ENCODE peak calls at places on chromosomes 11 and 22, in six cellular contexts. S is activated CD4-positive, alpha-beta T cell treated with anti-CD3 and anti-CD28 coated beads, Interleukin-2, amount 50 U/mL, for 4 hours; Z is HTR-8/SVneo; T is AG04450; M is mammary epithelial cell; F is caudate nucleus. H is an unnamed sample.
A peak's percentile ranks its signal among the peaks of the same experiment; 100 is the strongest.

GRCh38 chr22:50507421-50507990 is at the start of gene LMF2:
- DNase-seq in T (no peak), F (peak; percentile 95), M (peak; percentile 73), Z (peak; percentile 73), S (peak; percentile 91), H (no peak)

GRCh38 chr11:35579557-35580396 is 38.5 kb upstream of the FJX1 start:
- DNase-seq in S (no peak), M (peak; percentile 76), F (no peak), Z (peak; percentile 63), T (peak; percentile 94), H (no peak)

GRCh38 chr22:46087816-46088277 is 62.5 kb upstream of the PPARA start:
- DNase-seq in T (peak; percentile 81), Z (no peak), M (peak; percentile 84), F (peak; percentile 78), S (no peak), H (no peak)

GRCh38 chr22:28883917-28884753 is 763 bp downstream of the ZNRF3 start:
- DNase-seq in Z (no peak), F (no peak), M (peak; percentile 53), T (no peak), S (peak; percentile 22), H (no peak)

GRCh38 chr22:21865041-21865440 is 2.4 kb downstream of the MAPK1 start:
- DNase-seq in S (no peak), Z (peak; percentile 22), F (no peak), M (peak; percentile 78), T (peak; percentile 65), H (no peak)

GRCh38 chr11:44305643-44306468 is 4.1 kb downstream of the ALX4 start:
- DNase-seq in T (no peak), M (no peak), Z (no peak), F (no peak), S (peak; percentile 11), H (no peak)

GRCh38 chr11:69265210-69265609 is 28.7 kb upstream of the MYEOV start:
- DNase-seq in Z (no peak), F (no peak), M (no peak), S (no peak), T (no peak), H (no peak)

GRCh38 chr11:117851852-117852251 is 24.6 kb downstream of the FXYD6 start:
- DNase-seq in F (no peak), T (no peak), S (no peak), Z (no peak), M (no peak), H (no peak)

GRCh38 chr11:87972133-87972532 is 203.1 kb downstream of the RAB38 start:
- DNase-seq in S (no peak), F (no peak), M (no peak), T (no peak), Z (no peak), H (no peak)

GRCh38 chr22:35070451-35071093 is 4.6 kb downstream of the ISX start:
- DNase-seq in F (no peak), S (no peak), T (no peak), Z (no peak), M (peak; percentile 81), H (peak; percentile 53)

GRCh38 chr22:43860126-43860525 is 2.2 kb downstream of the SULT4A1 start:
- DNase-seq in M (no peak), Z (no peak), S (no peak), F (no peak), T (no peak), H (no peak)

GRCh38 chr11:74008373-74009229 is at the start of gene UCP3:
- DNase-seq in Z (no peak), F (no peak), T (no peak), M (no peak), S (no peak), H (no peak)

GRCh38 chr22:24120029-24120428 is 61.3 kb upstream of the SUSD2 start:
- DNase-seq in M (no peak), T (no peak), S (no peak), F (no peak), Z (no peak), H (no peak)

GRCh38 chr22:33720166-33720878 is 200.0 kb downstream of the LARGE1 start:
- DNase-seq in F (no peak), S (no peak), Z (no peak), T (no peak), M (no peak), H (no peak)

GRCh38 chr11:69801513-69802335 is 17.5 kb downstream of the FGF3 start:
- DNase-seq in F (no peak), T (no peak), S (peak; percentile 24), M (no peak), Z (peak; percentile 63), H (no peak)

GRCh38 chr11:12502041-12502440 is 124.7 kb downstream of the PARVA start:
- DNase-seq in M (no peak), F (no peak), Z (no peak), T (no peak), S (no peak), H (no peak)

GRCh38 chr11:58318532-58318931 is 40.3 kb downstream of the OR5B17 start:
- DNase-seq in Z (no peak), F (no peak), M (no peak), S (no peak), T (no peak), H (no peak)

GRCh38 chr11:104858882-104859735 is 39.2 kb downstream of the CASP12 start:
- DNase-seq in Z (no peak), T (no peak), S (no peak), M (no peak), F (no peak), H (no peak)

GRCh38 chr11:61912991-61913698 is 4.2 kb downstream of the RAB3IL1 start:
- DNase-seq in T (no peak), S (no peak), F (no peak), M (no peak), Z (no peak), H (no peak)

GRCh38 chr11:120205596-120206161 is 5.2 kb upstream of the OAF start:
- DNase-seq in F (no peak), M (peak; percentile 81), T (peak; percentile 37), S (no peak), Z (peak; percentile 39), H (peak; percentile 43)

GRCh38 chr22:32574957-32575893 is 100.6 kb downstream of the FBXO7 start:
- DNase-seq in T (no peak), Z (no peak), F (no peak), S (no peak), M (no peak), H (no peak)

GRCh38 chr11:123197711-123198110 is 2.7 kb upstream of the CLMP start:
- DNase-seq in Z (peak; percentile 75), S (no peak), F (no peak), T (peak; percentile 82), M (peak; percentile 93), H (peak; percentile 83)

H was measured in epithelial cell of prostate.